ENCODE peak calls at places on chromosomes 5 and 9, in four cellular contexts. W, J, T and M are unnamed samples.

GRCh38 chr5:125059255-125060050 is 313.0 kb upstream of the ZNF608 start:
- DNase-seq in W (no peak), J (no peak), T (no peak), M (no peak)

GRCh38 chr5:142065273-142065672 is 43.3 kb upstream of the NDFIP1 start:
- DNase-seq in W (peak), J (no peak), T (no peak), M (no peak)

GRCh38 chr5:128174951-128175350 is 91.4 kb downstream of the SLC12A2 start:
- DNase-seq in W (no peak), J (no peak), T (no peak), M (no peak)

GRCh38 chr5:80246995-80247729 is 8.7 kb downstream of the SERINC5 start:
- DNase-seq in W (peak), J (peak), T (peak), M (no peak)

GRCh38 chr5:57215629-57216195 is 41.9 kb downstream of the GPBP1 start:
- DNase-seq in W (no peak), J (no peak), T (no peak), M (no peak)

GRCh38 chr9:134158242-134158641 is 6.1 kb downstream of the RNU6ATAC start:
- DNase-seq in W (no peak), J (no peak), T (no peak), M (no peak)

GRCh38 chr5:90802695-90803317 is 244.2 kb downstream of the ADGRV1 start:
- DNase-seq in W (peak), J (no peak), T (peak), M (no peak)

GRCh38 chr9:35464056-35465025 is 25.6 kb upstream of the RUSC2 start:
- DNase-seq in W (no peak), J (no peak), T (no peak), M (no peak)

GRCh38 chr9:38074441-38074943 is 5.5 kb upstream of the SHB start:
- DNase-seq in W (peak), J (no peak), T (no peak), M (no peak)

GRCh38 chr5:539469-540214 is 15.4 kb upstream of the SLC9A3 start:
- DNase-seq in W (no peak), J (no peak), T (no peak), M (no peak)

GRCh38 chr9:135083241-135083810 is 4.1 kb upstream of the OLFM1 start:
- DNase-seq in W (no peak), J (no peak), T (no peak), M (no peak)

GRCh38 chr5:138504799-138505198 is 38.2 kb downstream of the ETF1 start:
- DNase-seq in W (no peak), J (no peak), T (no peak), M (no peak)

GRCh38 chr5:139812836-139813805 is 17.5 kb downstream of the PSD2 start:
- DNase-seq in W (no peak), J (no peak), T (no peak), M (no peak)

GRCh38 chr5:78509884-78510769 is 138.4 kb downstream of the LHFPL2 start:
- DNase-seq in W (no peak), J (no peak), T (peak), M (peak)

GRCh38 chr5:147901555-147901954 is 4.8 kb downstream of the C5orf46 start:
- DNase-seq in W (no peak), J (no peak), T (no peak), M (no peak)

GRCh38 chr5:135041726-135042125 is 7.7 kb upstream of the PITX1 start:
- DNase-seq in W (no peak), J (no peak), T (no peak), M (no peak)

GRCh38 chr9:3954228-3954949 is 345.5 kb downstream of the GLIS3 start:
- DNase-seq in W (no peak), J (no peak), T (no peak), M (no peak)

GRCh38 chr9:108056805-108057386 is 567.3 kb upstream of the KLF4 start:
- DNase-seq in W (no peak), J (no peak), T (no peak), M (no peak)

GRCh38 chr9:126844085-126844484 is 16.4 kb upstream of the ZBTB34 start:
- DNase-seq in W (no peak), J (no peak), T (no peak), M (no peak)

GRCh38 chr9:134444040-134444315 is 117.7 kb downstream of the RXRA start:
- DNase-seq in W (no peak), J (no peak), T (no peak), M (no peak)

GRCh38 chr9:22146604-22147003 is 137.5 kb upstream of the CDKN2B start:
- DNase-seq in W (no peak), J (no peak), T (no peak), M (no peak)

GRCh38 chr5:125413861-125414260 is 667.4 kb upstream of the ZNF608 start:
- DNase-seq in W (no peak), J (no peak), T (no peak), M (no peak)

GRCh38 chr9:125829743-125830142 is 82.6 kb downstream of the PBX3 start:
- DNase-seq in W (no peak), J (peak), T (no peak), M (no peak)

GRCh38 chr9:108534741-108535140 is 321.0 kb downstream of the ACTL7B start:
- DNase-seq in W (no peak), J (no peak), T (no peak), M (no peak)

GRCh38 chr5:100757618-100758017 is 145.5 kb downstream of the ST8SIA4 start:
- DNase-seq in W (no peak), J (no peak), T (no peak), M (no peak)

GRCh38 chr9:89195149-89195797 is 16.7 kb upstream of the SHC3 start:
- DNase-seq in W (no peak), J (no peak), T (no peak), M (no peak)

GRCh38 chr5:110900829-110901228 is 162.0 kb downstream of the SLC25A46 start:
- DNase-seq in W (no peak), J (no peak), T (no peak), M (no peak)

GRCh38 chr9:123710299-123710698 is 219.6 kb downstream of the DENND1A start:
- DNase-seq in W (no peak), J (no peak), T (no peak), M (no peak)

GRCh38 chr5:145245354-145245753 is 589.8 kb downstream of the PRELID2 start:
- DNase-seq in W (no peak), J (no peak), T (no peak), M (no peak)

GRCh38 chr9:108050894-108051293 is 561.3 kb upstream of the KLF4 start:
- DNase-seq in W (no peak), J (no peak), T (no peak), M (no peak)

GRCh38 chr5:9479981-9480380 is 65.9 kb downstream of the SEMA5A start:
- DNase-seq in W (no peak), J (no peak), T (no peak), M (no peak)

GRCh38 chr9:89603629-89604462 is 966 bp upstream of the GADD45G start:
- DNase-seq in W (peak), J (no peak), T (peak), M (peak)

GRCh38 chr5:132497488-132497997 is 7.0 kb upstream of the IRF1 start:
- DNase-seq in W (no peak), J (no peak), T (no peak), M (no peak)

GRCh38 chr9:33329996-33330395 is 39.7 kb downstream of the NFX1 start:
- DNase-seq in W (no peak), J (no peak), T (no peak), M (no peak)

GRCh38 chr5:1939256-1939655 is 56.5 kb upstream of the IRX4 start:
- DNase-seq in W (no peak), J (no peak), T (no peak), M (no peak)

GRCh38 chr9:94798668-94799067 is 72.2 kb downstream of the AOPEP start:
- DNase-seq in W (no peak), J (no peak), T (no peak), M (no peak)
- TF ChIP-seq BRCA1 in W (no peak), J (no peak), T (no peak), M (no peak)

GRCh38 chr5:123107343-123108240 is 18.6 kb downstream of the PRDM6 start:
- DNase-seq in W (no peak), J (no peak), T (no peak), M (no peak)
- TF ChIP-seq BRCA1 in W (no peak), J (no peak), T (no peak), M (no peak)

DNA sequence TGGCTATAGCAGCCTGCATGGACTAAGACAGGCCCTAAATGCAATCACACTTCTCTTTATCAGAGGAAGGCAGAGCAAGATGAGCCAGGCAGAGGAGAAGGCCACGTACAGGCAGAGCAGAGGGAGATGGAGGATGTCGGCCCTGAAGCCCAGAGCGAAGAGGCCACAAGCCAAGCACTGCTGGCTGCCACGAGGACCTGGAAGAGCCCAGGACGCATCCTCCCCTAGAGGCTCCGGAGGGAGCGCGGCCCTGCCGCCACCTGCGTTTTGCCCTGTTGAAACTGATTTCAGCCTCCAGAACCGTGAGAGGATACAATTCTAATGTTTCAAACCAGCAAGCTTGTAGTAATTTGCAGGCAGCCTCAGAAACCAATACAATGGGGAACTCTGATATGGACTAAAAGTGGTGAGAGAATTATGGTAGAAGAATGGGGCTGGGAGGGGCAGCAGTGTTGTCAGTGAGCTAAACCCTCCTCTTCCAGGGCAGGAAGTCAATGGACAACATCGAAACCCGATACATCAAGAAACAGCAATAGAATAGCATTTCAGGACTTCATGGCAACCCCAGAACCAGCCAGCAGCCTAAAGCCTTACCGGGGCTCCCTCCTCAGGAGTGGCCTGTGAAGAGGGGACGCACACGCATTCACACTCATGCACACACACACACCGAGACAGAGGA is 32.6 kb downstream of the ADAMTS2 start:
- DNase-seq in W (no peak), J (no peak), T (no peak), M (no peak)
- TF ChIP-seq BRCA1 in W (no peak), J (no peak), T (no peak), M (no peak)

DNA sequence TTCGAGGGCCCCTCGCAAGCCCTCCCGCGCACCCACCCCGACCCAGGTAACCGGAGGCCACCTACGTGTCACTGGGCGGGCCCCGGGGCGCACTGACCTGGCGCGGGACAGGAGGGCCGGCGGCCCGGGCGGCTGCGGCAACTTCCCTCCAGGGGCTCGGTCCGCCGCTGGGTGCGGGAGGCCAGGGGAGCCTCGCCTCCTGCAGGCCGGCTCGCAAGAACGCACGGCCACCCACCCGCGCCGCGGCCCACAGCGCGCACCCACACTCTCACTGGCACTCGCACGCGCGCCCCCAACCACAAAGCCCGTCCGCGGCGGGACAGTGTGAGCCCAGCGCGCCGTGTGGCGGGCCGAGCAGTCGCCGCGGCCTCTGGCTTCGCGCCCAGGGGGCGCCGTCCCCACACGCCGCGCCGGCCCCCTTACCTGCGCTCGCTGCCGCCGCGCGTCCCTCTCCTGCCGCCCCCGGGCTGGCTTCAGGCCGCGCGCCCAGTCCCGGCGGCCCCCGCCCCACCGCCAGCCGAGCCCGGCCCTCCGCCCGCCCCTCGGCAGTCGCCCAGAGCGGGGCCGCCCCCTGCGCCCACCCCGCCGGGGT is 430 bp downstream of the LPAR1 start:
- DNase-seq in W (peak), J (no peak), T (no peak), M (no peak)
- TF ChIP-seq BRCA1 in W (no peak), J (no peak), T (no peak), M (no peak)

GRCh38 chr5:121816164-121816563 is 35.5 kb upstream of the FTMT start:
- DNase-seq in W (no peak), J (no peak), T (no peak), M (no peak)

GRCh38 chr5:121819661-121820261 is 31.9 kb upstream of the FTMT start:
- DNase-seq in W (no peak), J (no peak), T (no peak), M (no peak)
- TF ChIP-seq BRCA1 in W (no peak), J (no peak), T (no peak), M (no peak)

GRCh38 chr5:103340717-103341397 is 82.3 kb downstream of the MACIR start:
- DNase-seq in W (no peak), J (peak), T (peak), M (no peak)
- TF ChIP-seq BRCA1 in W (no peak), J (no peak), T (no peak), M (no peak)